ENCODE peak calls at places on chromosome 1, in nine cellular contexts. K, N, I, A, L, G, F, H and W are unnamed samples.

GRCh38 chr1:31707711-31708110 is 3.9 kb upstream of the COL16A1 start:
- DNase-seq in K (no peak), N (no peak), I (peak; percentile 80), A (no peak), L (no peak), G (peak; percentile 87), F (no peak), H (peak; percentile 32), W (no peak)

GRCh38 chr1:71135571-71135970 is 54.7 kb upstream of the ZRANB2 start:
- DNase-seq in K (no peak), N (no peak), I (no peak), A (no peak), L (no peak), G (no peak), F (no peak), H (no peak), W (no peak)

GRCh38 chr1:214380418-214380817 is 99.5 kb downstream of the SMYD2 start:
- DNase-seq in K (peak; percentile 74), N (no peak), I (no peak), A (no peak), L (no peak), G (no peak), F (no peak), H (no peak), W (no peak)

GRCh38 chr1:197600751-197601150 is 174.5 kb downstream of the DENND1B start:
- DNase-seq in K (no peak), N (no peak), I (no peak), A (no peak), L (no peak), G (no peak), F (no peak), H (no peak), W (no peak)

GRCh38 chr1:238252033-238252802 is 361.5 kb upstream of the ZP4 start:
- DNase-seq in K (peak; percentile 86), N (peak; percentile 34), I (peak; percentile 33), A (peak; percentile 68), L (no peak), G (peak; percentile 42), F (peak; percentile 68), H (peak; percentile 77), W (peak; percentile 62)

GRCh38 chr1:150076066-150076465 is 8.5 kb downstream of the VPS45 start:
- DNase-seq in K (no peak), N (no peak), I (peak; percentile 79), A (no peak), L (no peak), G (no peak), F (no peak), H (no peak), W (no peak)

GRCh38 chr1:208159542-208160258 is 84.5 kb downstream of the PLXNA2 start:
- DNase-seq in K (no peak), N (no peak), I (peak; percentile 82), A (peak; percentile 75), L (no peak), G (peak; percentile 93), F (no peak), H (no peak), W (no peak)

GRCh38 chr1:174940776-174941175 is 59.0 kb upstream of the CACYBP start:
- DNase-seq in K (no peak), N (no peak), I (no peak), A (no peak), L (no peak), G (no peak), F (no peak), H (no peak), W (no peak)

GRCh38 chr1:115136706-115137105 is 47.4 kb upstream of the TSPAN2 start:
- DNase-seq in K (no peak), N (no peak), I (no peak), A (no peak), L (no peak), G (no peak), F (no peak), H (no peak), W (no peak)

DNA sequence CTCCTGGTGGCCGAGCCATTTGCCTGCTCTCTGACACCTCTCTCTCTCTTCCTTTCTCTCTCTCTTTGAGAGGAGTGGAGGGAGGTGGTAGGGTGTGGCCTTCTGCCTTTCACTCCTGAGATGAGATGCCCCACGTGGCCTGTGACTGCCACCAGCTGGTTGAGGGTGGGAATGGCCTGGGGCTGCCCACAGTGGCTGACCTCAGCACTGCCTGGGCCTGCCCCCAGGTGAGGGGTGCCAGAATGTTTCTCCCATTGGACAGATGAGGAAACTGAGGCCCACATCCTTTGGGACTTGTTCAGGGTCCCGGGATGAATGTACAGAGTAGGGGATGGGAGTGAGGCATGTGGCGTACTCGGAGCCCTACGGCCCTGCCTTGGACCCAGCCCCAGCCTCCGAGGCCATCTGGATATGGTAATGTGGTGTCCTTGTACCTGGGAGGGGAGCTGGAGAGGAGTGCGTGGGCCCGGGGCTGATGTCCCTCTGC is 12.7 kb upstream of the C1orf167 start:
- DNase-seq in K (peak; percentile 70), N (no peak), I (no peak), A (peak; percentile 37), L (peak; percentile 23), G (peak; percentile 43), F (peak; percentile 77), H (peak; percentile 54), W (peak; percentile 49)
- TF ChIP-seq CTCF in K (peak; percentile 72), N (peak; percentile 22), I (peak; percentile 20), A (no peak), L (peak; percentile 40), G (peak; percentile 45), F (peak; percentile 47), H (peak; percentile 33), W (no peak)

DNA sequence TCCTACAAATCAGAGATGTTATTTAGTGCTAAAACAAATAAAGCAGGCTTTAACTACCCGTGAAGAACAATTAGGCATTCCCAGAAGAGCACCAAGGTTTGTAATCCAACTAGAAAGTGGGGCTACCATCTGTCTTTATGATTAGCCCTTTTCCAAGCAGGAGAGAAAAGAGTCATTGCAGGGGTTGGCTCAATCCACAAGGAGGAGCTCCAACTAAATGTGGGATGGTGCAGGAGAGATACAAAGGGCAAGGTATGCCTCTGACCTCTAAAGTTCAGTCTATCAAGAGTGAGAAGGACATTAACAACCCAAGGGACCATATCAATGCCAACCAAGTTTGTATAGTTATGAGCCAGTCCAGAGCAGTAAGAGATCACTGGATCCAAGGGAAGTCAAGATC is 382.7 kb upstream of the DUSP10 start:
- DNase-seq in K (no peak), N (no peak), I (no peak), A (no peak), L (no peak), G (no peak), F (no peak), H (no peak), W (no peak)
- TF ChIP-seq CTCF in K (peak; percentile 75), N (peak; percentile 52), I (peak; percentile 28), A (peak; percentile 16), L (no peak), G (peak; percentile 37), F (no peak), H (no peak), W (no peak)

GRCh38 chr1:204216880-204217647 is 3.3 kb upstream of the GOLT1A start:
- DNase-seq in K (no peak), N (no peak), I (no peak), A (no peak), L (no peak), G (no peak), F (no peak), H (no peak), W (no peak)

GRCh38 chr1:204211021-204211420 is 2.8 kb downstream of the GOLT1A start:
- DNase-seq in K (no peak), N (no peak), I (no peak), A (no peak), L (no peak), G (no peak), F (no peak), H (no peak), W (no peak)

GRCh38 chr1:204212715-204213114 is 1.1 kb downstream of the GOLT1A start:
- DNase-seq in K (no peak), N (no peak), I (no peak), A (no peak), L (no peak), G (no peak), F (no peak), H (no peak), W (no peak)

GRCh38 chr1:204216236-204216635 is 2.4 kb upstream of the GOLT1A start:
- DNase-seq in K (no peak), N (no peak), I (no peak), A (no peak), L (no peak), G (no peak), F (no peak), H (no peak), W (no peak)

GRCh38 chr1:204213668-204214662 is at the start of gene GOLT1A:
- DNase-seq in K (peak; percentile 94), N (no peak), I (peak; percentile 87), A (peak; percentile 63), L (peak; percentile 25), G (peak; percentile 88), F (peak; percentile 91), H (peak; percentile 92), W (peak; percentile 60)
- TF ChIP-seq CTCF in K (peak; percentile 81), N (peak; percentile 80), I (peak; percentile 86), A (peak; percentile 89), L (peak; percentile 13), G (peak; percentile 82), F (peak; percentile 28), H (no peak), W (peak; percentile 46)

GRCh38 chr1:230067871-230068814 is 1.1 kb downstream of the GALNT2 start:
- DNase-seq in K (no peak), N (no peak), I (no peak), A (peak; percentile 64), L (no peak), G (no peak), F (peak; percentile 77), H (peak; percentile 45), W (peak; percentile 64)

GRCh38 chr1:230069813-230070212 is 2.8 kb downstream of the GALNT2 start:
- DNase-seq in K (no peak), N (no peak), I (no peak), A (peak; percentile 9), L (no peak), G (no peak), F (peak; percentile 49), H (no peak), W (no peak)

GRCh38 chr1:230067441-230067870 is 418 bp downstream of the GALNT2 start:
- DNase-seq in K (no peak), N (no peak), I (no peak), A (peak; percentile 49), L (no peak), G (peak; percentile 51), F (peak; percentile 73), H (peak; percentile 27), W (no peak)

GRCh38 chr1:230070321-230071208 is 3.5 kb downstream of the GALNT2 start:
- DNase-seq in K (no peak), N (no peak), I (no peak), A (no peak), L (no peak), G (no peak), F (peak; percentile 39), H (no peak), W (no peak)

DNA sequence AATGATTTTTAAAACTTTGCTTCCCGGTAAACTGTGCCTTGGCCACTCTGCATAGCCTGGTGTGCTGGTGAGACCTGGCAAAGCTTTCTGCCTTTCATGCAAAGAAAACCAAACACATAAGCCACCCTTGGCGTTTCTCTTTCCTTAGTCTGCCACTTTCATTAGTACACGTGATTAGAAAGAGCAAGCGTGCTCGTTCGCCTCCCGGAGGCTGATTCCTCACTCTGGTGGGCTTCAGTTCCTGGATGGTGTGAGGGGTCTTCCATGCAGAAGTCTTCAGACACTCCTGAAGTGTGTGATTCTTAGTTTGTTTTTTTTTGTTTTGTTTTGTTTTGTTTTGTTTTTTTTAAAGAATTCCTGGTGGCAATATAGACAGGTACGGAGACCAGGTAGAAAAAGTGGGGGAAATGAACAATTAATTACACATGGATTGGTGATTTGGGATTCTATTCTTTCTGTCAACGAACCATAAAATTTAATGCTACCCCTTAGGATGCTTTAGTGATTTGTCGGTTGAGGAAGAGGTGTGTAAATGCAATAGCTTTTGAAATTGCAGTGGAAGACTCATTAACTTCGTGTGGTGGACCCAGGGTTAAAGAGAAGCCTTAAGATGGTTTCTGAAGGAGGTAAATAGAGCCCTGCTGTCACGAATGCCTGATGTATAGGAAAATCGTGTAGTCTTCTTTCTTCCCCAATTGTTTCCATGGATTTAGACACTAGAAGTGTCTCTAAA is 2.1 kb downstream of the GALNT2 start:
- DNase-seq in K (no peak), N (no peak), I (no peak), A (peak; percentile 10), L (no peak), G (no peak), F (peak; percentile 54), H (no peak), W (no peak)
- TF ChIP-seq CTCF in K (no peak), N (no peak), I (no peak), A (no peak), L (no peak), G (no peak), F (no peak), H (no peak), W (no peak)